ENCODE peak calls at places on chromosomes 2 and 18, in seven cellular contexts. K is astrocyte of the spinal cord, M is A549, R is Caco-2, Z is testis, B is AG04450, P is sigmoid colon. U is an unnamed sample.

GRCh38 chr2:175464311-175464670 is 282.8 kb upstream of the ATP5MC3 start:
- DNase-seq in K (no peak), M (no peak), R (no peak), Z (no peak), B (no peak), P (no peak), U (no peak)

GRCh38 chr2:98850074-98850473 is 86.0 kb downstream of the CRACDL start:
- DNase-seq in K (no peak), M (no peak), R (no peak), Z (no peak), B (no peak), P (no peak), U (no peak)

GRCh38 chr18:9520666-9521065 is 45.4 kb downstream of the RALBP1 start:
- DNase-seq in K (no peak), M (no peak), R (no peak), Z (no peak), B (no peak), P (no peak), U (no peak)

GRCh38 chr2:37615808-37616673 is 55.4 kb downstream of the CDC42EP3 start:
- DNase-seq in K (no peak), M (no peak), R (no peak), Z (no peak), B (no peak), P (peak), U (no peak)

GRCh38 chr18:59874166-59874565 is 25.6 kb upstream of the PMAIP1 start:
- DNase-seq in K (peak), M (peak), R (no peak), Z (no peak), B (peak), P (no peak), U (peak)

GRCh38 chr2:231185050-231185725 is 13.2 kb upstream of the ARMC9 start:
- DNase-seq in K (no peak), M (no peak), R (no peak), Z (no peak), B (no peak), P (peak), U (no peak)

GRCh38 chr18:35130236-35130635 is 89.0 kb downstream of the MAPRE2 start:
- DNase-seq in K (no peak), M (no peak), R (no peak), Z (no peak), B (no peak), P (no peak), U (no peak)

GRCh38 chr2:238791345-238791744 is 56.5 kb upstream of the TWIST2 start:
- DNase-seq in K (no peak), M (no peak), R (no peak), Z (no peak), B (no peak), P (no peak), U (no peak)

GRCh38 chr2:82275599-82275998 is 1971.0 kb upstream of the LRRTM1 start:
- DNase-seq in K (no peak), M (no peak), R (no peak), Z (no peak), B (no peak), P (no peak), U (no peak)

GRCh38 chr2:121034551-121034950 is 250.5 kb downstream of the TFCP2L1 start:
- DNase-seq in K (no peak), M (no peak), R (no peak), Z (no peak), B (no peak), P (no peak), U (no peak)

GRCh38 chr2:46490521-46491141 is 11.3 kb downstream of the TMEM247 start:
- DNase-seq in K (peak), M (no peak), R (no peak), Z (peak), B (no peak), P (peak), U (no peak)

GRCh38 chr2:69400121-69400520 is 13.1 kb upstream of the GFPT1 start:
- DNase-seq in K (no peak), M (no peak), R (no peak), Z (no peak), B (no peak), P (no peak), U (no peak)

GRCh38 chr2:48438266-48438665 is 91.7 kb upstream of the STON1 start:
- DNase-seq in K (no peak), M (no peak), R (no peak), Z (no peak), B (no peak), P (no peak), U (no peak)

GRCh38 chr2:68974251-68974650 is at the start of gene GKN1:
- DNase-seq in K (no peak), M (no peak), R (no peak), Z (no peak), B (peak), P (no peak), U (no peak)

GRCh38 chr2:128406629-128407252 is 88.1 kb upstream of the HS6ST1 start:
- DNase-seq in K (no peak), M (no peak), R (no peak), Z (peak), B (no peak), P (no peak), U (no peak)

GRCh38 chr2:105593221-105593967 is 151.3 kb upstream of the NCK2 start:
- DNase-seq in K (no peak), M (no peak), R (no peak), Z (no peak), B (no peak), P (no peak), U (no peak)

GRCh38 chr2:55970506-55970905 is 46.9 kb upstream of the EFEMP1 start:
- DNase-seq in K (no peak), M (no peak), R (no peak), Z (no peak), B (no peak), P (no peak), U (no peak)

GRCh38 chr18:25229080-25229479 is 122.9 kb downstream of the ZNF521 start:
- DNase-seq in K (peak), M (no peak), R (no peak), Z (no peak), B (peak), P (no peak), U (no peak)

GRCh38 chr2:198077477-198077876 is 273.1 kb downstream of the PLCL1 start:
- DNase-seq in K (no peak), M (no peak), R (no peak), Z (no peak), B (no peak), P (no peak), U (no peak)

GRCh38 chr2:219592721-219593120 is 4.9 kb upstream of the STK11IP start:
- DNase-seq in K (no peak), M (no peak), R (no peak), Z (peak), B (no peak), P (no peak), U (no peak)

GRCh38 chr2:175805442-175806114 is 196.5 kb downstream of the LNPK start:
- DNase-seq in K (no peak), M (no peak), R (no peak), Z (no peak), B (no peak), P (no peak), U (no peak)

GRCh38 chr2:12006841-12007240 is 260.4 kb downstream of the LPIN1 start:
- DNase-seq in K (peak), M (no peak), R (peak), Z (no peak), B (no peak), P (no peak), U (no peak)

GRCh38 chr2:128754246-128754724 is 435.6 kb upstream of the HS6ST1 start:
- DNase-seq in K (no peak), M (no peak), R (no peak), Z (peak), B (no peak), P (no peak), U (no peak)

GRCh38 chr2:99512081-99512480 is 22.3 kb upstream of the REV1 start:
- DNase-seq in K (no peak), M (no peak), R (no peak), Z (no peak), B (no peak), P (no peak), U (no peak)

GRCh38 chr18:32956591-32957310 is 183.9 kb upstream of the KLHL14 start:
- DNase-seq in K (peak), M (no peak), R (no peak), Z (peak), B (peak), P (no peak), U (peak)

GRCh38 chr2:177264209-177264538 is 353 bp downstream of the NFE2L2 start:
- DNase-seq in K (no peak), M (peak), R (no peak), Z (no peak), B (no peak), P (peak), U (peak)

GRCh38 chr2:115294999-115295398 is 852.6 kb downstream of the DPP10 start:
- DNase-seq in K (no peak), M (no peak), R (no peak), Z (no peak), B (no peak), P (no peak), U (no peak)

GRCh38 chr2:122656403-122656802 is 901.0 kb downstream of the TSN start:
- DNase-seq in K (no peak), M (no peak), R (no peak), Z (no peak), B (no peak), P (no peak), U (no peak)

GRCh38 chr2:39068757-39069515 is 51.9 kb downstream of the SOS1 start:
- DNase-seq in K (no peak), M (peak), R (no peak), Z (no peak), B (no peak), P (no peak), U (peak)

GRCh38 chr2:9703085-9703641 is 72.4 kb upstream of the YWHAQ start:
- DNase-seq in K (peak), M (peak), R (no peak), Z (no peak), B (peak), P (no peak), U (peak)

GRCh38 chr2:238420878-238421694 is 5.6 kb upstream of the ASB1 start:
- DNase-seq in K (peak), M (no peak), R (no peak), Z (peak), B (no peak), P (no peak), U (no peak)

GRCh38 chr18:8003878-8004675 is 437.0 kb downstream of the PTPRM start:
- DNase-seq in K (peak), M (no peak), R (no peak), Z (no peak), B (no peak), P (no peak), U (peak)

GRCh38 chr2:42132066-42132965 is 36.8 kb upstream of the EML4 start:
- DNase-seq in K (peak), M (peak), R (no peak), Z (no peak), B (peak), P (no peak), U (peak)

GRCh38 chr2:223465793-223466192 is 136.4 kb downstream of the SCG2 start:
- DNase-seq in K (peak), M (peak), R (no peak), Z (peak), B (peak), P (peak), U (peak)

GRCh38 chr2:158211516-158211915 is 109.8 kb downstream of the UPP2 start:
- DNase-seq in K (no peak), M (no peak), R (no peak), Z (no peak), B (no peak), P (no peak), U (no peak)

GRCh38 chr2:239892480-239893235 is 132.5 kb downstream of the NDUFA10 start:
- DNase-seq in K (no peak), M (no peak), R (no peak), Z (no peak), B (no peak), P (no peak), U (no peak)

GRCh38 chr2:161415467-161416293 is 417 bp upstream of the TBR1 start:
- DNase-seq in K (no peak), M (no peak), R (no peak), Z (no peak), B (no peak), P (no peak), U (no peak)

GRCh38 chr2:161416294-161416632 is at the start of gene TBR1:
- DNase-seq in K (peak), M (no peak), R (no peak), Z (no peak), B (no peak), P (no peak), U (no peak)

GRCh38 chr2:161415041-161415440 is 1.1 kb upstream of the TBR1 start:
- DNase-seq in K (no peak), M (no peak), R (peak), Z (no peak), B (no peak), P (no peak), U (no peak)

GRCh38 chr2:161414015-161414384 is 2.1 kb upstream of the TBR1 start:
- DNase-seq in K (peak), M (peak), R (no peak), Z (no peak), B (no peak), P (no peak), U (no peak)

GRCh38 chr2:161414385-161415040 is 1.6 kb upstream of the TBR1 start:
- DNase-seq in K (peak), M (peak), R (peak), Z (no peak), B (no peak), P (no peak), U (no peak)
- TF ChIP-seq CTCF in K (no peak), M (no peak), R (peak), Z (no peak), B (peak), P (no peak), U (no peak)

GRCh38 chr18:44681039-44681595 is 429 bp downstream of the SETBP1 start:
- DNase-seq in K (no peak), M (no peak), R (no peak), Z (no peak), B (no peak), P (no peak), U (no peak)

GRCh38 chr18:44681611-44682010 is 923 bp downstream of the SETBP1 start:
- DNase-seq in K (no peak), M (no peak), R (no peak), Z (no peak), B (no peak), P (no peak), U (no peak)

GRCh38 chr18:44679056-44679911 is 1.4 kb upstream of the SETBP1 start:
- DNase-seq in K (peak), M (peak), R (peak), Z (peak), B (peak), P (peak), U (peak)

GRCh38 chr18:44679912-44680270 is 797 bp upstream of the SETBP1 start:
- DNase-seq in K (peak), M (peak), R (peak), Z (peak), B (no peak), P (peak), U (peak)

DNA sequence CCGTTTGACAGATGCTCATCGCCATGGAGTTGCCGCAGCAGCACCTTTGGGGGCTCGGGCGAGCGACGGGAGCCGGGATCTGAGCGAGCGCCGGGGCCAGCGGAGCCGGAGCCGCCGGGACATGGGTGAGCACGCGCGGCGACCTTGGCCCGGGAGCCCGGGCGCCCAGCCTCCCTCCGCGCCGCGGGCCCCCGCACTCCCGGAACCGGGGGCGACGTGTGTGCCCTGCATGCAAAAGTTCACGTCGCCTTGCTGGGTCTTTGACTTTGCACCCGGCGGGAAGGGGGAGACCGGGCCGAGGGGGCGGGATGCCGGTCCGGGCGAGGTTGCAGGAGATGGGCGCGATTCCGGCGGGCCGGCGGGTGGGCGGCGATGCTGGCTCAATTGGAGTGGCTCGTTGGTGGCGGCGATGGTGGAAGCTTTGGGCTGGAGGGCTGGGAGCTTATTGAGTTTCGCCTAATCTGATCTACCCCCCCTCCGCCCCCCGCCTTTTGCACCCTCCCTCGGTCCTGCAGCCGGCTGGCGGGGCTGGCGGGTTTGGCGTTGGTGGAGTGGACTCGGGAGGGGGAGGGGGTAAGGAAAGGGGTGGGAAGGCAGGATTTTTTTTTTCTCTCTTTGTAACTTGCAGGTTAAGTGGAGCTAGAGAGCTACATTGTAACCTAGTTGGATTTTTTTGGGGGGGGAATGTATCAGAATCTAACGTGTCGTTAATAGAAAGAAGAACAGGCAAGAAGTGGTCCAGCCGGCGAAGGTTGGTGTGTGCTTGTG is at the start of gene SETBP1:
- DNase-seq in K (peak), M (peak), R (peak), Z (peak), B (no peak), P (peak), U (peak)
- TF ChIP-seq CTCF in K (no peak), M (peak), R (no peak), Z (no peak), B (no peak), P (no peak), U (no peak)

GRCh38 chr2:172865422-172865821 is 129.8 kb downstream of the RAPGEF4 start:
- DNase-seq in K (no peak), M (peak), R (peak), Z (peak), B (no peak), P (no peak), U (peak)
- TF ChIP-seq CTCF in K (peak), M (peak), R (peak), Z (no peak), B (peak), P (no peak), U (peak)

DNA sequence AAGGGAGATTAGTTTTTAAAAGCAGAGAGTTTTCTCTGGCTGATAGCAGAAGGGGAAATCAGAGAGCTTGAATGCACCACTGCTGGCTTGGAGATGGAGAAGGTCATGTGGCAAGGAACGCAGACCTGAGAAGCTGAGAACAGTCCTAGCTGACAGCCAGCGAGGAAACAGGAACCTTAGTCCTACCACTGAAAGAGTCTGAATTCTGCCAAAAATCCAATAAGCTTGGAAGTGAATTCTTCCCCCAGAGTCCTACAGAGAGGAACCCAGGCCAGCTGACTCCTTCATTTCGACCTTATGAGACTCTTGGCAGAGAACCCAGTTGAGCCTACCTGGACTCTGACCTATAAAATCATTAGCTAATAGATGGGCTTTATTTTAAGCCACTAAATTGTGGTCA is 371.9 kb upstream of the TNP1 start:
- DNase-seq in K (no peak), M (no peak), R (no peak), Z (no peak), B (no peak), P (no peak), U (no peak)
- TF ChIP-seq CTCF in K (no peak), M (no peak), R (no peak), Z (no peak), B (no peak), P (no peak), U (no peak)

GRCh38 chr2:3738454-3738853 is 35.1 kb downstream of the DCDC2C start:
- DNase-seq in K (peak), M (peak), R (peak), Z (no peak), B (no peak), P (no peak), U (peak)
- TF ChIP-seq CTCF in K (peak), M (peak), R (peak), Z (no peak), B (peak), P (no peak), U (peak)

DNA sequence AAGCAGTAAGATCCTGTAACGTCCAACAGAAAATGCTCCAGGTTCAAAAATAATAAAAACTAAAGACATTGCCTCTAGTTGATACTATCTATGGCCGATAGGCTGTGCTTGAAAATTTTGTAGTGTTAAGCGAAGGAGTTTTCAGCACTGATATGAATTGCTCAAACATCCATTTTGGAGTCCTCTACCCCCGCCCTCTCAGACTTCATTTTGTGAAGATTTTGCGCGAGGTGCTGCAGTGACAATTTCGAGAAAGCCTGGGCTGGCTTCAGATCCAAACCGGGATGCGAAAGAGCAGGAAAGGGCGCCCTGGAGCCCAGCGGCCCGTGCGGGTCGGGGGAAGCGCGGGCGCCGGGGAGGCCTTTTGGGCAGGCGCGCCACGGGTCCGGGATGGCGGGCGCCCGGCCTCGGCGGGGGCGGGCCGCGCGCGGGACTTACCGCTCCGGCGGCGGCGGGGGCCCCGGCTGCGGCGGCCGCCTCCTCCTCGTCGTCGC is 1.8 kb downstream of the SP3 start:
- DNase-seq in K (peak), M (peak), R (no peak), Z (peak), B (no peak), P (peak), U (peak)
- TF ChIP-seq CTCF in K (peak), M (peak), R (peak), Z (peak), B (peak), P (peak), U (peak)